ENCODE peak calls at places on chromosomes 11 and 22, in four cellular contexts. F is CD4-positive, alpha-beta memory T cell; K is HepG2; J is left lung. I is an unnamed sample.
A peak's percentile ranks its signal among the peaks of the same experiment; 100 is the strongest.

GRCh38 chr11:3341298-3341697 is 37.6 kb downstream of the ZNF195 start:
- DNase-seq in K (peak; percentile 28), F (peak; percentile 55), J (no peak), I (peak; percentile 61)

GRCh38 chr22:49180683-49181024 is 647.0 kb downstream of the BRD1 start:
- DNase-seq in F (no peak), K (no peak), J (no peak), I (no peak)

GRCh38 chr11:84673753-84674152 is 953.4 kb downstream of the DLG2 start:
- DNase-seq in K (no peak), J (no peak), F (no peak), I (no peak)

GRCh38 chr22:29717789-29718188 is 2.0 kb upstream of the CABP7 start:
- DNase-seq in K (no peak), J (no peak), F (no peak), I (no peak)

GRCh38 chr22:24208012-24208749 is 26.9 kb downstream of the SUSD2 start:
- DNase-seq in J (peak; percentile 64), F (no peak), K (peak; percentile 92), I (no peak)

GRCh38 chr11:106001304-106002012 is 20.6 kb downstream of the MSANTD4 start:
- DNase-seq in K (no peak), F (no peak), J (no peak), I (no peak)

GRCh38 chr11:10606536-10607208 is 38.2 kb upstream of the LYVE1 start:
- DNase-seq in J (no peak), K (no peak), F (no peak), I (no peak)

GRCh38 chr22:32106930-32107329 is 52.2 kb downstream of the C22orf42 start:
- DNase-seq in J (no peak), K (no peak), F (no peak), I (no peak)

GRCh38 chr22:42297778-42298177 is 27.3 kb upstream of the TCF20 start:
- DNase-seq in J (no peak), F (no peak), K (peak; percentile 16), I (no peak)

GRCh38 chr11:72069200-72069599 is 11.1 kb downstream of the NUMA1 start:
- DNase-seq in K (no peak), J (no peak), F (no peak), I (no peak)

GRCh38 chr11:11440149-11440548 is 87.1 kb upstream of the CSNK2A3 start:
- DNase-seq in J (no peak), F (no peak), K (no peak), I (no peak)

GRCh38 chr11:41201156-41201555 is 258.3 kb downstream of the LRRC4C start:
- DNase-seq in F (no peak), K (peak; percentile 21), J (no peak), I (no peak)

GRCh38 chr11:59186130-59186594 is 14.2 kb downstream of the DTX4 start:
- DNase-seq in J (peak; percentile 70), K (peak; percentile 50), F (peak; percentile 41), I (peak; percentile 54)

GRCh38 chr11:9754041-9754471 is 90.2 kb downstream of the SWAP70 start:
- DNase-seq in K (no peak), J (no peak), F (no peak), I (no peak)

GRCh38 chr11:85826096-85826855 is 15.3 kb upstream of the SYTL2 start:
- DNase-seq in J (no peak), K (no peak), F (peak; percentile 29), I (peak; percentile 28)

GRCh38 chr11:10728779-10729472 is 22.1 kb upstream of the CTR9 start:
- DNase-seq in K (no peak), F (no peak), J (no peak), I (no peak)

GRCh38 chr22:33687464-33687863 is 232.8 kb downstream of the LARGE1 start:
- DNase-seq in F (no peak), J (no peak), K (no peak), I (no peak)

GRCh38 chr22:17418890-17419324 is 49.6 kb downstream of the CECR2 start:
- DNase-seq in F (no peak), K (no peak), J (no peak), I (no peak)

GRCh38 chr11:69157822-69158231 is 2.1 kb downstream of the SMIM38 start:
- DNase-seq in K (no peak), F (no peak), J (no peak), I (no peak)

GRCh38 chr11:69158301-69159152 is 2.8 kb downstream of the SMIM38 start:
- DNase-seq in J (no peak), K (no peak), F (no peak), I (no peak)

GRCh38 chr11:69156673-69157155 is 979 bp downstream of the SMIM38 start:
- DNase-seq in K (peak; percentile 69), J (no peak), F (no peak), I (no peak)

GRCh38 chr11:69156218-69156639 is 494 bp downstream of the SMIM38 start:
- DNase-seq in K (no peak), J (no peak), F (no peak), I (no peak)

DNA sequence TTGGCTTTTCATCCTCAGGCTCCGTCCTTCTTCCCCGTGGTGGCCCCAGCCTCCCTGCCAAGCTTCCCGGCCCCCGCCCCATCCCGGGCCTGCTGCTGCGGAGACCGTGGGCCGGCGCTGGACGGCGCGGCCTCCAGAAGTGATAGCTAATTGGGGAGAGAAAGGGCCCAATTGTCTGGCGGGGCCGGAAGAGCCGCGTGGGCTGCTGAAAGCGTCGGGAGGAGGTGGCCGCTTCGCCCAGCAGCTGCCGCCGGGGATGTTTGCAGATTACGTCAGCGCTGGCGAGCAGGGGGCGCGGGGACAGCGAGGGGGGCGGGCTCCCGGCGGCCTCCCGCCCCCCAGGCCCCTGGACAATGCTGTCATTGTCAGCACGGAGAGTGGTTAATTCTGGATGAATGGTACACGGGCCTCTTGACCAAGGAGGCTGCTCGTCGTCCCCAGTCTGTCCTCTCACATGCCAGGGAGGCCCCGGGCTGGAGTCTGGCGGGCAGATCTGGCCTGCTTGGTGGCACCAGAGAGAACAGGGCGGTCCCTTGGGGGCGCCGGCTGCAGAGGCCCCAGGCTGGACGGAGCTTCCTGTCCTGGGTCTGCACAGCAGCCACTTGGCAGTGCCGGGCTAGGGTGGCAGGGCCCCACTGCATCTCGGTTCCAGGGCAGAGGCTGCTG is 1.6 kb downstream of the SMIM38 start:
- DNase-seq in J (no peak), F (no peak), K (peak; percentile 91), I (no peak)
- H3K4me3 ChIP-seq in J (no peak overlapping the region), F (no peak overlapping the region), K (peak overlapping the region; percentile 46), I (no peak overlapping the region)

GRCh38 chr11:104327864-104328513 is 164.0 kb upstream of the PDGFD start:
- DNase-seq in F (no peak), K (no peak), J (no peak), I (no peak)

GRCh38 chr11:104328514-104328912 is 164.6 kb upstream of the PDGFD start:
- DNase-seq in J (no peak), F (no peak), K (no peak), I (no peak)

GRCh38 chr11:104333977-104334376 is 170.0 kb upstream of the PDGFD start:
- DNase-seq in F (no peak), J (no peak), K (peak; percentile 7), I (no peak)

GRCh38 chr11:104329043-104329442 is 165.1 kb upstream of the PDGFD start:
- DNase-seq in K (no peak), F (no peak), J (no peak), I (no peak)

GRCh38 chr11:104332110-104332509 is 168.2 kb upstream of the PDGFD start:
- DNase-seq in F (no peak), K (peak; percentile 5), J (no peak), I (no peak)
- H3K36me3 ChIP-seq in F (no peaks in the 10 kb centered on the region), K (no peaks in the 10 kb centered on the region), J (no peaks in the 10 kb centered on the region), I (no peaks in the 10 kb centered on the region)

GRCh38 chr11:48043111-48043997 is 63.0 kb downstream of the PTPRJ start:
- DNase-seq in K (no peak), J (no peak), F (no peak), I (no peak)

GRCh38 chr11:48044577-48044976 is 64.2 kb downstream of the PTPRJ start:
- DNase-seq in J (peak; percentile 69), F (no peak), K (no peak), I (no peak)

GRCh38 chr11:48043998-48044512 is 63.7 kb downstream of the PTPRJ start:
- DNase-seq in F (no peak), K (no peak), J (no peak), I (no peak)

GRCh38 chr11:48047616-48048015 is 67.3 kb downstream of the PTPRJ start:
- DNase-seq in K (no peak), F (no peak), J (no peak), I (no peak)

DNA sequence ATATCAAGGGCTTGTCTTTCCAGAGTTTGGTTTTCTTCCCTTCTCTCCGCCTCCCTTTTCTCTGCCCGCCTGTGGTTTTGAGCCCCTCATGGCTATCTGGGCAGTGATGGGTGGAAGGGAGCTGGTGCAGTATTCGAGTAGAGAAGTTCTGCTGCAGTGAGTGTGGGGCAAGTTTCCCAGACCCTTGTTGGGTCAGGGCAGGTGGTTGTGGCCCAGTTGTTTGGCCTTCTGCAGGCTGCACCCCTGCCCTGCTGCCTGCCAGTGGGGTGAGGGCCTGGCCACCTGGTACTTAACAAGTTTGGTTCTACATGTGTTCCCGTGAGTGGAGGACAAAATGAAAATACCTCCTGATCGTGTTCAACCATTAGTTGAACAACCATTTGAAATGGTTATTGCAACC is 65.2 kb downstream of the PTPRJ start:
- DNase-seq in K (no peak), F (no peak), J (no peak), I (no peak)
- H3K27ac ChIP-seq in K (no peak overlapping the region), F (no peak overlapping the region), J (no peak overlapping the region), I (no peak overlapping the region)

DNA sequence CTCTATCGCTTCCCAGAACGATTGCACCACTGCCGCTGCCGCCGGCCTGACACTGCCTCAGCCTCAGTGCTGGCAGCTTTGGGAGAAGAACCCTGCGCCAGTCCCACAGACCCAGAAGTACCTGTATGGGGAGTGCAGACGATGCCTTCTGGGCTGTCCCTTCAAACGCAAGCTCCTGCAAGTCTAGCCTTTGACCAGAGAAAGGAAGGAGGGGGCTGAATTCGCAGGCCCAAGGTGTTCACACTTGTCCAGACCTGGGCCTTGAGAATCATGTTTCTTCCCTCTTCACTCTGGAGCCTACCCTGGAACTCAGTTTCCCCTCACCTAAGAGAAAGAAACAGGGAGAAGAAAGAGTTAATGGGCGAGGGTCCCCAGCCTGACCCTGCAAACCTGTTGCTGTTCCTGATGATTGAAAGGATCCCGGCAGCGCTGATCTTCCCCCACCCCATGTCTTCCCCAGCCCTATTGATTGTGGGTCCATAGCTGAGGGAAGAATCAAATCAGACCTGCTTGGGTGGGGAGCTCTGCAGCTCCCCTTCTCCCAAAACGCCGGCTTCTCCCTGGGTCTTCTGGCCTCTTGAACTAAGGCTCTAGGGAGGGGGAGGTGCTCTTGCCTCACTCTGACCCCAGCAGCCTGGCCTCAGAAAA is 786 bp upstream of the MCAM start:
- DNase-seq in K (no peak), J (no peak), F (no peak), I (no peak)
- H3K4me3 ChIP-seq in K (peak overlapping the region; percentile 77), J (no peak overlapping the region), F (no peak overlapping the region), I (no peak overlapping the region)

DNA sequence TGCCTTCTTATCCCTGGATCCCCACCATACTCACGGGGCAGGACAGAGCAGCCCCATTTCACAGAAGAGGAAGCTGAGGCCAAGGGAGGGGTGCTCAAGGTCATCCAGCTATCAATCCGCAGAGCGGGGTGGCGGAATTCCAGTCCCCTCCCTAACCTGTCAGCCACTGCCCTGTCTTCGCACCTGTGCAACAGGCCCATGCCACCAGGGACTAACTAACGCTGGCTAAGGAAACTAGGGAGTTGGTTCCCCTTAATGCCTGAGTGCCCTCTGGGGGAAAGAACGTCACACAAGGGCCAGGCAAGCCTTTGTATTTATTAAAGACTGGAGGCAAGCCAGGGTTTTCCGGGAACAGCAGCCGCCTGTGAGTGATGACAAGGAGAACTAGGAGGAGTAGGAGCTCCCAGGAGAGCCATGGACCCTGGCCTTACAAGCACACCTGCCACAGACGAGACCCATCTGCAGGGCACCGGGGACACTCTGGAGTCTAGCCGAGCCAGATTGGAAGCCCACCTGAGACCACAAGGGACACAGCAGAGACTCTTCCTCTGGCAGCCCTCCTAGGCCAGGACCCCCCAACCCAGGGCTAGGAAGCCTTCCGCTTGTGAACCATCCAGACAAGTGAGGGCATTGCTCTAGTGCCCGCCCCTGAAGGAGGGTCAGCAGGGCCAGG is 64.4 kb downstream of the MYH9 start:
- DNase-seq in K (no peak), F (no peak), J (peak; percentile 70), I (no peak)
- H3K36me3 ChIP-seq in K (peaks cover 62% of the 10 kb centered on the region), F (peaks cover 98% of the 10 kb centered on the region), J (peaks cover 3% of the 10 kb centered on the region), I (peaks cover 53% of the 10 kb centered on the region)